ENCODE peak calls at places on chromosomes 11 and 22, in eight cellular contexts. One of them, this sample, is unnamed.

GRCh38 chr22:25219211-25219689 is at the start of gene CRYBB2:
- DNase-seq in PC-3: no peak
- DNase-seq in AG10803: no peak
- DNase-seq in Calu3: no peak
- DNase-seq in fibroblast of lung: no peak
- DNase-seq in cardiac muscle cell: no peak
- DNase-seq in MCF 10A: no peak
- DNase-seq in WTC11: no peak
- DNase-seq in this sample: no peak

GRCh38 chr11:118622376-118623290 is 15.2 kb downstream of the PHLDB1 start:
- DNase-seq in AG10803: peak; percentile 91
- DNase-seq in Calu3: peak; percentile 55
- DNase-seq in WTC11: no peak
- DNase-seq in fibroblast of lung: peak; percentile 63
- DNase-seq in cardiac muscle cell: peak; percentile 61
- DNase-seq in MCF 10A: peak; percentile 95
- DNase-seq in PC-3: peak; percentile 94
- DNase-seq in this sample: no peak

GRCh38 chr11:1743587-1744136 is 6.7 kb downstream of the IFITM10 start:
- DNase-seq in Calu3: no peak
- DNase-seq in AG10803: no peak
- DNase-seq in MCF 10A: no peak
- DNase-seq in WTC11: no peak
- DNase-seq in fibroblast of lung: no peak
- DNase-seq in PC-3: no peak
- DNase-seq in cardiac muscle cell: no peak
- DNase-seq in this sample: no peak

GRCh38 chr22:37281646-37282384 is 493 bp upstream of the CYTH4 start:
- DNase-seq in PC-3: no peak
- DNase-seq in WTC11: no peak
- DNase-seq in AG10803: no peak
- DNase-seq in MCF 10A: no peak
- DNase-seq in fibroblast of lung: no peak
- DNase-seq in Calu3: no peak
- DNase-seq in cardiac muscle cell: no peak
- DNase-seq in this sample: no peak

GRCh38 chr11:94417386-94417987 is 16.3 kb upstream of the GPR83 start:
- DNase-seq in Calu3: no peak
- DNase-seq in fibroblast of lung: peak; percentile 69
- DNase-seq in WTC11: no peak
- DNase-seq in PC-3: peak; percentile 71
- DNase-seq in cardiac muscle cell: peak; percentile 68
- DNase-seq in MCF 10A: peak; percentile 44
- DNase-seq in AG10803: peak; percentile 52
- DNase-seq in this sample: no peak

GRCh38 chr11:19683141-19683805 is 29.4 kb upstream of the NAV2 start:
- DNase-seq in MCF 10A: peak; percentile 31
- DNase-seq in WTC11: no peak
- DNase-seq in PC-3: no peak
- DNase-seq in Calu3: no peak
- DNase-seq in cardiac muscle cell: no peak
- DNase-seq in fibroblast of lung: peak; percentile 45
- DNase-seq in AG10803: no peak
- DNase-seq in this sample: peak; percentile 77

GRCh38 chr11:61146413-61146812 is 14.8 kb downstream of the VPS37C start:
- DNase-seq in Calu3: no peak
- DNase-seq in cardiac muscle cell: no peak
- DNase-seq in fibroblast of lung: no peak
- DNase-seq in MCF 10A: no peak
- DNase-seq in AG10803: no peak
- DNase-seq in WTC11: no peak
- DNase-seq in PC-3: no peak
- DNase-seq in this sample: no peak

GRCh38 chr11:44427432-44427831 is 117.5 kb upstream of the ALX4 start:
- DNase-seq in AG10803: no peak
- DNase-seq in WTC11: peak; percentile 83
- DNase-seq in Calu3: peak; percentile 28
- DNase-seq in PC-3: peak; percentile 2
- DNase-seq in fibroblast of lung: no peak
- DNase-seq in MCF 10A: peak; percentile 14
- DNase-seq in cardiac muscle cell: no peak
- DNase-seq in this sample: no peak

GRCh38 chr22:26592368-26593015 is 2.6 kb upstream of the TPST2 start:
- DNase-seq in MCF 10A: no peak
- DNase-seq in AG10803: no peak
- DNase-seq in cardiac muscle cell: no peak
- DNase-seq in PC-3: no peak
- DNase-seq in WTC11: no peak
- DNase-seq in fibroblast of lung: no peak
- DNase-seq in Calu3: no peak
- DNase-seq in this sample: no peak

GRCh38 chr22:30314918-30315317 is 11.8 kb downstream of the TBC1D10A start:
- DNase-seq in PC-3: no peak
- DNase-seq in WTC11: no peak
- DNase-seq in MCF 10A: no peak
- DNase-seq in fibroblast of lung: no peak
- DNase-seq in AG10803: no peak
- DNase-seq in Calu3: no peak
- DNase-seq in cardiac muscle cell: no peak
- DNase-seq in this sample: no peak

GRCh38 chr22:37428649-37429586 is 1.6 kb upstream of the ELFN2 start:
- DNase-seq in MCF 10A: peak; percentile 59
- DNase-seq in PC-3: no peak
- DNase-seq in fibroblast of lung: peak; percentile 53
- DNase-seq in WTC11: peak; percentile 81
- DNase-seq in Calu3: peak; percentile 65
- DNase-seq in AG10803: peak; percentile 20
- DNase-seq in cardiac muscle cell: peak; percentile 62
- DNase-seq in this sample: no peak

GRCh38 chr11:117458275-117459120 is 130.8 kb downstream of the CEP164 start:
- DNase-seq in cardiac muscle cell: no peak
- DNase-seq in AG10803: no peak
- DNase-seq in fibroblast of lung: no peak
- DNase-seq in PC-3: no peak
- DNase-seq in WTC11: no peak
- DNase-seq in Calu3: no peak
- DNase-seq in MCF 10A: peak; percentile 8
- DNase-seq in this sample: peak; percentile 65

GRCh38 chr11:120863359-120863758 is 160.5 kb upstream of the TBCEL start:
- DNase-seq in PC-3: peak; percentile 71
- DNase-seq in fibroblast of lung: no peak
- DNase-seq in cardiac muscle cell: no peak
- DNase-seq in Calu3: no peak
- DNase-seq in WTC11: no peak
- DNase-seq in AG10803: peak; percentile 33
- DNase-seq in MCF 10A: peak; percentile 23
- DNase-seq in this sample: no peak

GRCh38 chr11:2128512-2129322 is 10.5 kb downstream of the IGF2 start:
- DNase-seq in PC-3: no peak
- DNase-seq in MCF 10A: no peak
- DNase-seq in AG10803: no peak
- DNase-seq in Calu3: no peak
- DNase-seq in WTC11: no peak
- DNase-seq in cardiac muscle cell: no peak
- DNase-seq in fibroblast of lung: no peak
- DNase-seq in this sample: no peak

GRCh38 chr11:70098936-70099335 is 20.8 kb downstream of the ANO1 start:
- DNase-seq in WTC11: no peak
- DNase-seq in MCF 10A: no peak
- DNase-seq in AG10803: no peak
- DNase-seq in Calu3: no peak
- DNase-seq in cardiac muscle cell: no peak
- DNase-seq in fibroblast of lung: no peak
- DNase-seq in PC-3: no peak
- DNase-seq in this sample: no peak

GRCh38 chr11:70100791-70101190 is 22.7 kb downstream of the ANO1 start:
- DNase-seq in AG10803: no peak
- DNase-seq in fibroblast of lung: no peak
- DNase-seq in MCF 10A: no peak
- DNase-seq in PC-3: no peak
- DNase-seq in cardiac muscle cell: no peak
- DNase-seq in Calu3: no peak
- DNase-seq in WTC11: no peak
- DNase-seq in this sample: no peak

GRCh38 chr11:70100283-70100610 is 22.1 kb downstream of the ANO1 start:
- DNase-seq in PC-3: no peak
- DNase-seq in fibroblast of lung: no peak
- DNase-seq in cardiac muscle cell: no peak
- DNase-seq in MCF 10A: no peak
- DNase-seq in WTC11: no peak
- DNase-seq in AG10803: no peak
- DNase-seq in Calu3: no peak
- DNase-seq in this sample: no peak

GRCh38 chr11:70097783-70098182 is 19.7 kb downstream of the ANO1 start:
- DNase-seq in AG10803: no peak
- DNase-seq in fibroblast of lung: no peak
- DNase-seq in Calu3: no peak
- DNase-seq in cardiac muscle cell: no peak
- DNase-seq in WTC11: no peak
- DNase-seq in PC-3: no peak
- DNase-seq in MCF 10A: no peak
- DNase-seq in this sample: no peak

GRCh38 chr11:70099578-70100282 is 21.6 kb downstream of the ANO1 start:
- DNase-seq in fibroblast of lung: no peak
- DNase-seq in PC-3: no peak
- DNase-seq in AG10803: peak; percentile 6
- DNase-seq in WTC11: no peak
- DNase-seq in cardiac muscle cell: peak; percentile 19
- DNase-seq in Calu3: no peak
- DNase-seq in MCF 10A: no peak
- DNase-seq in this sample: no peak
- TF ChIP-seq CTCF in fibroblast of lung: no peak
- TF ChIP-seq CTCF in PC-3: no peak
- TF ChIP-seq CTCF in AG10803: no peak
- TF ChIP-seq CTCF in WTC11: no peak
- TF ChIP-seq CTCF in cardiac muscle cell: no peak
- TF ChIP-seq CTCF in Calu3: no peak
- TF ChIP-seq CTCF in MCF 10A: no peak
- TF ChIP-seq CTCF in this sample: no peak

DNA sequence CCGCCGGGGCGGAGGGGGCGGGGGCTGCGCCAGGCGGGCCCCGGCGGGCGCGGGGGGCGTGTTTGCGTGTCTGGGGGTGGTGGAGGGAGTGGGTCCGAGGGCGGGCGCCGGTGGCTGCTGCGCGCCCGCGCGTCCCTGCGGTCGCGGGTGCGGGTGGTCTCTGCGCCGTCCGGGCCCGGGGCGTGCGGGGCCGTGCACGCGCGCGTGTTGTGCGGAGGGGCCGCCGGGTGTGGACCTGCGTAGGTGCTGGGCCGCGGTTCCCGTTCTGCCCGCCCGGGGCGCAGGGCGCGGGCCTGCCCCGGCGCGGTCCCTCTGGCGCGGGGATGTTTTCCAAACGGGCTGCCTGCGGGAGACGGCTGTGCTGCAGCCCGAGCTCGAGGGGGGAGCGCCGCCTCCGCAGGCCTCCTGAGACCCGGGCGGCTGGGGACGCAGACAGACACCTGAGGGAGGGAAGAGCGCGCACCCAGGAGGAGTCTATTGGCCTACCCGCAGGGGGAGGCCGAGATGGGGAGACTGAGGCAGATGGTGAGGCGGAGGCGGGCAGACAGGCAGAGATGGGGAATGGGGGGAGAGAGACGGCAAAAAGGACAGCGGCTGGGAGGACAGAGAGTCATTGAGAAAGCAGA is 442 bp downstream of the PELI3 start:
- DNase-seq in MCF 10A: peak; percentile 25
- DNase-seq in cardiac muscle cell: peak; percentile 51
- DNase-seq in PC-3: peak; percentile 43
- DNase-seq in WTC11: peak; percentile 57
- DNase-seq in fibroblast of lung: no peak
- DNase-seq in AG10803: peak; percentile 28
- DNase-seq in Calu3: peak; percentile 63
- DNase-seq in this sample: no peak
- TF ChIP-seq CTCF in MCF 10A: peak; percentile 22
- TF ChIP-seq CTCF in cardiac muscle cell: peak; percentile 33
- TF ChIP-seq CTCF in PC-3: peak; percentile 30
- TF ChIP-seq CTCF in WTC11: no peak
- TF ChIP-seq CTCF in fibroblast of lung: peak; percentile 16
- TF ChIP-seq CTCF in AG10803: peak; percentile 2
- TF ChIP-seq CTCF in Calu3: peak; percentile 14
- TF ChIP-seq CTCF in this sample: peak; percentile 25

GRCh38 chr11:23991140-23991539 is 505.7 kb upstream of the LUZP2 start:
- DNase-seq in fibroblast of lung: peak; percentile 76
- DNase-seq in cardiac muscle cell: peak; percentile 76
- DNase-seq in MCF 10A: no peak
- DNase-seq in Calu3: no peak
- DNase-seq in PC-3: no peak
- DNase-seq in WTC11: no peak
- DNase-seq in AG10803: peak; percentile 89
- DNase-seq in this sample: no peak
- TF ChIP-seq CTCF in fibroblast of lung: no peak
- TF ChIP-seq CTCF in cardiac muscle cell: no peak
- TF ChIP-seq CTCF in MCF 10A: no peak
- TF ChIP-seq CTCF in Calu3: no peak
- TF ChIP-seq CTCF in PC-3: no peak
- TF ChIP-seq CTCF in WTC11: no peak
- TF ChIP-seq CTCF in AG10803: no peak
- TF ChIP-seq CTCF in this sample: no peak

GRCh38 chr11:63762662-63763505 is 5.7 kb downstream of the ZFTA start:
- DNase-seq in MCF 10A: no peak
- DNase-seq in fibroblast of lung: peak; percentile 73
- DNase-seq in AG10803: no peak
- DNase-seq in WTC11: peak; percentile 64
- DNase-seq in PC-3: peak; percentile 33
- DNase-seq in Calu3: no peak
- DNase-seq in cardiac muscle cell: peak; percentile 71
- DNase-seq in this sample: no peak
- TF ChIP-seq CTCF in MCF 10A: no peak
- TF ChIP-seq CTCF in fibroblast of lung: no peak
- TF ChIP-seq CTCF in AG10803: no peak
- TF ChIP-seq CTCF in WTC11: no peak
- TF ChIP-seq CTCF in PC-3: no peak
- TF ChIP-seq CTCF in Calu3: no peak
- TF ChIP-seq CTCF in cardiac muscle cell: no peak
- TF ChIP-seq CTCF in this sample: no peak